ENCODE peak calls at places on chromosomes 7 and 10, in seven cellular contexts. Z is C1 segment of cervical spinal cord, Q is cortex of kidney, X is NCI-H460, W is Calu3, U is GM20000, T is transverse colon. M is an unnamed sample.

GRCh38 chr7:12162420-12163113 is 48.5 kb upstream of the TMEM106B start:
- DNase-seq in W (peak; percentile 57), X (peak; percentile 95), U (no peak), Q (no peak), T (no peak), Z (no peak), M (no peak)

GRCh38 chr10:75911426-75911825 is 480.0 kb downstream of the LRMDA start:
- DNase-seq in U (no peak), X (no peak), Z (no peak), T (no peak), Q (no peak), W (no peak), M (no peak)

GRCh38 chr7:107967420-107967819 is 35.5 kb downstream of the LAMB1 start:
- DNase-seq in Z (no peak), Q (no peak), U (no peak), T (no peak), W (no peak), X (no peak), M (peak; percentile 26)

GRCh38 chr10:64036996-64037666 is 515.9 kb downstream of the REEP3 start:
- DNase-seq in W (no peak), T (peak; percentile 20), Q (no peak), Z (no peak), U (no peak), X (no peak), M (no peak)

GRCh38 chr7:106017657-106018056 is 54.6 kb downstream of the CDHR3 start:
- DNase-seq in Q (no peak), X (no peak), T (no peak), Z (no peak), W (no peak), U (no peak), M (no peak)

GRCh38 chr10:50503661-50504320 is 120.0 kb downstream of the SGMS1 start:
- DNase-seq in Z (no peak), T (no peak), W (no peak), U (no peak), X (no peak), Q (no peak), M (no peak)

GRCh38 chr10:29374162-29374561 is 85.3 kb downstream of the LYZL1 start:
- DNase-seq in U (no peak), T (no peak), X (no peak), W (no peak), Q (no peak), Z (no peak), M (no peak)

GRCh38 chr7:74606101-74606908 is 51.2 kb upstream of the GTF2I start:
- DNase-seq in X (peak; percentile 21), W (peak; percentile 42), Z (no peak), T (peak; percentile 65), U (peak; percentile 72), Q (no peak), M (peak; percentile 66)

GRCh38 chr10:69278446-69278963 is at the start of gene HK1:
- DNase-seq in U (no peak), W (no peak), T (no peak), Q (no peak), X (no peak), Z (no peak), M (no peak)

GRCh38 chr10:21858455-21858854 is 145.1 kb downstream of the DNAJC1 start:
- DNase-seq in U (no peak), X (no peak), T (no peak), Z (no peak), Q (no peak), W (no peak), M (no peak)

GRCh38 chr7:94509264-94509878 is at the start of gene CASD1:
- DNase-seq in Z (peak; percentile 77), X (no peak), Q (no peak), U (peak; percentile 89), T (peak; percentile 80), W (peak; percentile 38), M (peak; percentile 59)

GRCh38 chr7:35380739-35381224 is 126.9 kb upstream of the TBX20 start:
- DNase-seq in W (no peak), U (no peak), Q (no peak), X (no peak), T (no peak), Z (no peak), M (no peak)

GRCh38 chr7:81206217-81206616 is 287.4 kb upstream of the SEMA3C start:
- DNase-seq in W (no peak), Z (no peak), U (no peak), Q (no peak), X (no peak), T (no peak), M (no peak)

GRCh38 chr7:141409911-141410329 is 141.3 kb upstream of the AGK start:
- DNase-seq in W (no peak), U (no peak), X (no peak), Q (no peak), T (no peak), Z (no peak), M (no peak)

GRCh38 chr10:128144547-128144946 is 18.3 kb upstream of the MKI67 start:
- DNase-seq in T (no peak), Z (no peak), U (no peak), X (no peak), Q (no peak), W (no peak), M (no peak)

GRCh38 chr7:106757846-106758245 is 96.9 kb upstream of the CCDC71L start:
- DNase-seq in U (no peak), Z (no peak), T (peak; percentile 38), Q (no peak), W (no peak), X (no peak), M (peak; percentile 32)

GRCh38 chr7:7438851-7439250 is 96.8 kb downstream of the COL28A1 start:
- DNase-seq in T (no peak), U (no peak), X (peak; percentile 63), Z (no peak), Q (no peak), W (no peak), M (peak; percentile 13)

GRCh38 chr7:91459539-91459938 is 195.3 kb downstream of the FZD1 start:
- DNase-seq in T (no peak), W (no peak), Q (no peak), U (no peak), Z (no peak), X (no peak), M (no peak)

GRCh38 chr7:134520130-134520529 is 7.2 kb upstream of the AKR1B10 start:
- DNase-seq in Z (no peak), T (no peak), U (no peak), Q (no peak), W (no peak), X (no peak), M (peak; percentile 27)

GRCh38 chr7:122676466-122676865 is 22.5 kb downstream of the RNF133 start:
- DNase-seq in Z (no peak), W (no peak), T (no peak), Q (no peak), U (no peak), X (no peak), M (no peak)

GRCh38 chr7:13540429-13540828 is 449.0 kb downstream of the ETV1 start:
- DNase-seq in Z (no peak), X (no peak), T (no peak), W (no peak), U (no peak), Q (no peak), M (no peak)

GRCh38 chr10:5862360-5862929 is 27.2 kb downstream of the ANKRD16 start:
- DNase-seq in Q (no peak), T (peak; percentile 19), X (no peak), Z (no peak), W (no peak), U (peak; percentile 83), M (no peak)

GRCh38 chr7:50336909-50337703 is 32.6 kb downstream of the IKZF1 start:
- DNase-seq in Q (no peak), W (no peak), Z (no peak), X (no peak), U (no peak), T (no peak), M (no peak)

GRCh38 chr10:110220383-110220782 is 13.0 kb downstream of the MXI1 start:
- DNase-seq in T (no peak), W (no peak), U (no peak), X (no peak), Q (no peak), Z (no peak), M (no peak)

GRCh38 chr10:33122014-33122788 is 164.2 kb upstream of the ITGB1 start:
- DNase-seq in X (no peak), Q (no peak), Z (no peak), T (no peak), W (no peak), U (no peak), M (no peak)

GRCh38 chr7:35646289-35647033 is 48.5 kb downstream of the HERPUD2 start:
- DNase-seq in Q (no peak), W (no peak), Z (no peak), U (no peak), T (no peak), X (no peak), M (no peak)

GRCh38 chr10:58414270-58415041 is 29.2 kb downstream of the TFAM start:
- DNase-seq in X (no peak), U (no peak), Z (no peak), W (peak; percentile 63), Q (no peak), T (no peak), M (peak; percentile 73)

GRCh38 chr10:80468002-80468401 is 13.9 kb downstream of the TSPAN14 start:
- DNase-seq in T (peak; percentile 72), U (no peak), Q (no peak), X (no peak), Z (no peak), W (no peak), M (no peak)

GRCh38 chr7:81186691-81187090 is 267.8 kb upstream of the SEMA3C start:
- DNase-seq in Q (no peak), X (no peak), Z (no peak), T (no peak), U (no peak), W (no peak), M (no peak)

GRCh38 chr10:97596101-97597055 is 6.9 kb downstream of the C10orf62 start:
- DNase-seq in Z (no peak), W (peak; percentile 16), X (peak; percentile 32), U (no peak), T (no peak), Q (no peak), M (no peak)

GRCh38 chr10:48449501-48450232 is 143.2 kb downstream of the MAPK8 start:
- DNase-seq in T (no peak), W (no peak), U (peak; percentile 38), Z (no peak), Q (no peak), X (no peak), M (no peak)

GRCh38 chr10:126723226-126723625 is 52.7 kb upstream of the C10orf90 start:
- DNase-seq in X (no peak), Z (no peak), U (no peak), Q (no peak), T (no peak), W (no peak), M (no peak)

GRCh38 chr7:96320437-96320836 is 1.5 kb downstream of the SLC25A13 start:
- DNase-seq in W (no peak), U (peak; percentile 46), Q (no peak), Z (no peak), X (no peak), T (no peak), M (no peak)

GRCh38 chr10:20995123-20995978 is 98.2 kb upstream of the NEBL start:
- DNase-seq in W (no peak), Z (no peak), X (no peak), U (no peak), Q (no peak), T (no peak), M (no peak)

GRCh38 chr10:131841669-131842139 is 59.1 kb upstream of the PPP2R2D start:
- DNase-seq in U (no peak), T (no peak), W (no peak), X (no peak), Q (no peak), Z (no peak), M (no peak)